ENCODE peak calls at places on chromosomes 7 and 10, in four cellular contexts. X is RWPE1; S is CD4-positive, alpha-beta T cell; U is tibial nerve. Y is an unnamed sample.

GRCh38 chr10:62640386-62640785 is 164.1 kb upstream of the ADO start:
- DNase-seq in X (no peak), S (no peak), U (no peak), Y (no peak)

GRCh38 chr10:124614003-124614659 is 130.0 kb downstream of the FAM53B start:
- DNase-seq in X (no peak), S (no peak), U (no peak), Y (no peak)

GRCh38 chr7:151647874-151648273 is 128.2 kb upstream of the RHEB start:
- DNase-seq in X (no peak), S (no peak), U (no peak), Y (no peak)

GRCh38 chr10:12501324-12501723 is 152.0 kb downstream of the CAMK1D start:
- DNase-seq in X (no peak), S (no peak), U (no peak), Y (no peak)

GRCh38 chr7:2701832-2702593 is 14.0 kb downstream of the AMZ1 start:
- DNase-seq in X (peak; percentile 36), S (no peak), U (peak; percentile 42), Y (no peak)

GRCh38 chr10:16986406-16987128 is 143.0 kb downstream of the CUBN start:
- DNase-seq in X (peak; percentile 22), S (no peak), U (no peak), Y (no peak)

GRCh38 chr7:114083714-114084113 is 164.9 kb upstream of the PPP1R3A start:
- DNase-seq in X (no peak), S (no peak), U (no peak), Y (no peak)

GRCh38 chr7:118938845-118939244 is 714.3 kb downstream of the ANKRD7 start:
- DNase-seq in X (no peak), S (no peak), U (no peak), Y (no peak)

GRCh38 chr7:123535517-123535916 is 1.1 kb upstream of the IQUB start:
- DNase-seq in X (no peak), S (no peak), U (no peak), Y (no peak)

GRCh38 chr7:27933691-27934565 is 194.0 kb downstream of the TAX1BP1 start:
- DNase-seq in X (no peak), S (no peak), U (no peak), Y (no peak)

GRCh38 chr7:87852306-87852705 is 23.9 kb downstream of the SLC25A40 start:
- DNase-seq in X (no peak), S (no peak), U (no peak), Y (no peak)

GRCh38 chr10:75332081-75332480 is 69.5 kb downstream of the ZNF503 start:
- DNase-seq in X (no peak), S (no peak), U (no peak), Y (no peak)

DNA sequence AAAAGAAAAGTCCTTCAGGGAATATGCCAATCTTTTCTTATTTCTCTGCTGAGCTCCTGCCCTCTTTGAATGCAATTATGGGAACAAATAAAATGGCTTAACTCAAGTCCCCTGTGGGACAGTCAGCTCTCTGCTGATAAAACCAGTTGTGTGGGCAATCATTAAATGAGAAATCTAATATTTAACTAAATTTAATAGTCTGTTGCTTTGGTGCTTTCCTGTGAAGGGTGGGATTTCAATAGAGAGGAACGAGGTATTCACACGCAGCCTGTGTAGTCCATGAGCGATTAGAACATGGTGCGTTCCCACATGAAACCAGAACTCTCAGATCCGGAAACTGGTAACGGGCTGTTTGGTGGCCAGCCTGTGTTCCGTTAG is 138.4 kb downstream of the PAXIP1 start:
- DNase-seq in X (no peak), S (no peak), U (no peak), Y (no peak)
- H3K27ac ChIP-seq in X (no peak overlapping the region), S (no peak overlapping the region), U (no peak overlapping the region), Y (no peak overlapping the region)

GRCh38 chr7:1450431-1450830 is 8.8 kb downstream of the MICALL2 start:
- DNase-seq in X (no peak), S (no peak), U (no peak), Y (no peak)

GRCh38 chr7:1450987-1451386 is 8.3 kb downstream of the MICALL2 start:
- DNase-seq in X (no peak), S (no peak), U (no peak), Y (no peak)

GRCh38 chr7:1449501-1449900 is 9.8 kb downstream of the MICALL2 start:
- DNase-seq in X (no peak), S (no peak), U (no peak), Y (no peak)

GRCh38 chr7:1448958-1449357 is 10.3 kb downstream of the MICALL2 start:
- DNase-seq in X (no peak), S (no peak), U (no peak), Y (no peak)

GRCh38 chr7:1449951-1450350 is 9.3 kb downstream of the MICALL2 start:
- DNase-seq in X (no peak), S (no peak), U (no peak), Y (no peak)
- H3K27ac ChIP-seq in X (peak overlapping the region; percentile 94), S (no peak overlapping the region), U (peak overlapping the region; percentile 91), Y (no peak overlapping the region)

GRCh38 chr7:100547872-100548271 is 8.9 kb downstream of the AGFG2 start:
- DNase-seq in X (no peak), S (no peak), U (no peak), Y (no peak)
- H3K27ac ChIP-seq in X (peak overlapping the region; percentile 43), S (peak overlapping the region; percentile 63), U (peak overlapping the region; percentile 91), Y (peak overlapping the region; percentile 92)

DNA sequence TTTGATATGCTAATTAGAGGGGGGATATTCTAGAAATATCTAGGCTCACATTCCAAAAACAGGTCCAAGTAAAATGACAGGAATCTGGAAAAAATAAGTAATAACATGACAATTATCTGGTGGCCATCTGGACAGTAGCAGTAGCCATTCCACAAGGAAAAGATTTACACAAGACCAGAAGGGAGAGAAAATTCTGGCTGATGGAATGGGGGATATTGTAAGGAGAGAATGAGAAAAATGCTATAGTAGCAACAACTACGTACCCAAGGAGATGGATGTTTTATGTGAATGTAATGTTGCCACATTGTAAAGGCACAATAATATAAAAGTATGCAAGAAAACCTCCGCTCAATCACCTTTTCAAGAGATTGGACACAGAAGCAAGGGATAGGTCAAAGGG is 5.4 kb downstream of the MYOF start:
- DNase-seq in X (no peak), S (no peak), U (no peak), Y (no peak)
- H3K27ac ChIP-seq in X (peak overlapping the region; percentile 78), S (no peak overlapping the region), U (peak overlapping the region; percentile 1), Y (peak overlapping the region; percentile 99)